ENCODE peak calls at places on chromosome 4, in eight cellular contexts. One of them, this sample, is unnamed. For H3K4me1, the result is how much of the 10 kb centered on the place peaks cover.

GRCh38 chr4:174156239-174156826 is 127.1 kb downstream of the FBXO8 start:
- DNase-seq in spleen: no peak
- DNase-seq in SK-N-SH: peak
- DNase-seq in mammary epithelial cell: peak
- DNase-seq in endodermal cell: no peak
- DNase-seq in stomach: no peak
- DNase-seq in uterus: no peak
- DNase-seq in MM.1S: peak
- DNase-seq in this sample: no peak

GRCh38 chr4:163350672-163351071 is 7.0 kb downstream of the NPY5R start:
- DNase-seq in spleen: no peak
- DNase-seq in endodermal cell: no peak
- DNase-seq in SK-N-SH: no peak
- DNase-seq in mammary epithelial cell: peak
- DNase-seq in uterus: no peak
- DNase-seq in stomach: no peak
- DNase-seq in MM.1S: no peak
- DNase-seq in this sample: no peak

GRCh38 chr4:53608242-53608641 is 17.0 kb upstream of the LNX1 start:
- DNase-seq in uterus: no peak
- DNase-seq in stomach: no peak
- DNase-seq in mammary epithelial cell: no peak
- DNase-seq in SK-N-SH: no peak
- DNase-seq in endodermal cell: no peak
- DNase-seq in MM.1S: no peak
- DNase-seq in spleen: no peak
- DNase-seq in this sample: no peak

GRCh38 chr4:729336-730315 is 24.0 kb downstream of the PCGF3 start:
- DNase-seq in MM.1S: no peak
- DNase-seq in SK-N-SH: no peak
- DNase-seq in endodermal cell: no peak
- DNase-seq in mammary epithelial cell: no peak
- DNase-seq in stomach: no peak
- DNase-seq in spleen: no peak
- DNase-seq in uterus: no peak
- DNase-seq in this sample: no peak

GRCh38 chr4:33453916-33454315 is 2733.7 kb downstream of the PCDH7 start:
- DNase-seq in stomach: no peak
- DNase-seq in SK-N-SH: no peak
- DNase-seq in spleen: no peak
- DNase-seq in MM.1S: no peak
- DNase-seq in endodermal cell: no peak
- DNase-seq in uterus: no peak
- DNase-seq in mammary epithelial cell: no peak
- DNase-seq in this sample: no peak

GRCh38 chr4:48963042-48963679 is 22.9 kb upstream of the CWH43 start:
- DNase-seq in mammary epithelial cell: peak
- DNase-seq in MM.1S: peak
- DNase-seq in SK-N-SH: peak
- DNase-seq in endodermal cell: peak
- DNase-seq in spleen: no peak
- DNase-seq in stomach: peak
- DNase-seq in uterus: peak
- DNase-seq in this sample: peak

GRCh38 chr4:83112678-83113428 is 1.7 kb downstream of the PLAC8 start:
- DNase-seq in spleen: no peak
- DNase-seq in SK-N-SH: no peak
- DNase-seq in stomach: no peak
- DNase-seq in endodermal cell: no peak
- DNase-seq in MM.1S: peak
- DNase-seq in mammary epithelial cell: no peak
- DNase-seq in uterus: no peak
- DNase-seq in this sample: no peak

GRCh38 chr4:184548651-184549341 is 74.4 kb upstream of the IRF2 start:
- DNase-seq in mammary epithelial cell: no peak
- DNase-seq in spleen: no peak
- DNase-seq in endodermal cell: peak
- DNase-seq in MM.1S: no peak
- DNase-seq in stomach: no peak
- DNase-seq in uterus: no peak
- DNase-seq in SK-N-SH: no peak
- DNase-seq in this sample: no peak

GRCh38 chr4:185920171-185920570 is 108.2 kb upstream of the SORBS2 start:
- DNase-seq in SK-N-SH: no peak
- DNase-seq in stomach: no peak
- DNase-seq in endodermal cell: no peak
- DNase-seq in mammary epithelial cell: peak
- DNase-seq in spleen: no peak
- DNase-seq in uterus: no peak
- DNase-seq in MM.1S: no peak
- DNase-seq in this sample: no peak

GRCh38 chr4:55512077-55512476 is 34.6 kb downstream of the CLOCK start:
- DNase-seq in endodermal cell: no peak
- DNase-seq in stomach: no peak
- DNase-seq in SK-N-SH: no peak
- DNase-seq in uterus: no peak
- DNase-seq in mammary epithelial cell: no peak
- DNase-seq in MM.1S: no peak
- DNase-seq in spleen: no peak
- DNase-seq in this sample: no peak

GRCh38 chr4:140943486-140943885 is 187.3 kb upstream of the TBC1D9 start:
- DNase-seq in SK-N-SH: no peak
- DNase-seq in endodermal cell: no peak
- DNase-seq in MM.1S: no peak
- DNase-seq in uterus: no peak
- DNase-seq in spleen: no peak
- DNase-seq in stomach: no peak
- DNase-seq in mammary epithelial cell: no peak
- DNase-seq in this sample: no peak

GRCh38 chr4:123826896-123827295 is 430.3 kb downstream of the SPRY1 start:
- DNase-seq in endodermal cell: no peak
- DNase-seq in spleen: no peak
- DNase-seq in SK-N-SH: no peak
- DNase-seq in stomach: no peak
- DNase-seq in MM.1S: no peak
- DNase-seq in uterus: no peak
- DNase-seq in mammary epithelial cell: peak
- DNase-seq in this sample: no peak

GRCh38 chr4:128387600-128388351 is 100.2 kb upstream of the PGRMC2 start:
- DNase-seq in mammary epithelial cell: peak
- DNase-seq in spleen: no peak
- DNase-seq in endodermal cell: no peak
- DNase-seq in uterus: no peak
- DNase-seq in SK-N-SH: no peak
- DNase-seq in MM.1S: no peak
- DNase-seq in stomach: no peak
- DNase-seq in this sample: no peak

GRCh38 chr4:99462875-99463464 is 27.8 kb upstream of the ADH7 start:
- DNase-seq in stomach: peak
- DNase-seq in MM.1S: peak
- DNase-seq in spleen: peak
- DNase-seq in endodermal cell: peak
- DNase-seq in SK-N-SH: peak
- DNase-seq in uterus: peak
- DNase-seq in mammary epithelial cell: peak
- DNase-seq in this sample: peak

GRCh38 chr4:25830545-25830944 is 32.2 kb downstream of the SEL1L3 start:
- DNase-seq in spleen: no peak
- DNase-seq in MM.1S: no peak
- DNase-seq in uterus: no peak
- DNase-seq in SK-N-SH: no peak
- DNase-seq in mammary epithelial cell: no peak
- DNase-seq in stomach: no peak
- DNase-seq in endodermal cell: no peak
- DNase-seq in this sample: peak

GRCh38 chr4:71268156-71268555 is 70.7 kb upstream of the SLC4A4 start:
- DNase-seq in uterus: no peak
- DNase-seq in mammary epithelial cell: no peak
- DNase-seq in endodermal cell: no peak
- DNase-seq in spleen: no peak
- DNase-seq in stomach: no peak
- DNase-seq in MM.1S: no peak
- DNase-seq in SK-N-SH: no peak
- DNase-seq in this sample: no peak

GRCh38 chr4:37685211-37685725 is 908 bp downstream of the RELL1 start:
- DNase-seq in endodermal cell: no peak
- DNase-seq in SK-N-SH: no peak
- DNase-seq in spleen: no peak
- DNase-seq in stomach: no peak
- DNase-seq in uterus: peak
- DNase-seq in mammary epithelial cell: peak
- DNase-seq in MM.1S: peak
- DNase-seq in this sample: no peak

GRCh38 chr4:24881508-24882071 is 31.3 kb downstream of the CCDC149 start:
- DNase-seq in endodermal cell: no peak
- DNase-seq in SK-N-SH: no peak
- DNase-seq in spleen: no peak
- DNase-seq in MM.1S: no peak
- DNase-seq in stomach: no peak
- DNase-seq in uterus: no peak
- DNase-seq in mammary epithelial cell: peak
- DNase-seq in this sample: no peak

GRCh38 chr4:175385797-175386196 is 426.3 kb downstream of the GPM6A start:
- DNase-seq in spleen: no peak
- DNase-seq in stomach: no peak
- DNase-seq in MM.1S: no peak
- DNase-seq in mammary epithelial cell: no peak
- DNase-seq in uterus: no peak
- DNase-seq in endodermal cell: no peak
- DNase-seq in SK-N-SH: no peak
- DNase-seq in this sample: no peak

GRCh38 chr4:2412885-2413716 is 5.3 kb downstream of the ZFYVE28 start:
- DNase-seq in uterus: peak
- DNase-seq in spleen: peak
- DNase-seq in MM.1S: peak
- DNase-seq in endodermal cell: peak
- DNase-seq in stomach: peak
- DNase-seq in mammary epithelial cell: peak
- DNase-seq in SK-N-SH: peak
- DNase-seq in this sample: peak

GRCh38 chr4:113112341-113112978 is 63.0 kb downstream of the ANK2 start:
- DNase-seq in uterus: no peak
- DNase-seq in mammary epithelial cell: no peak
- DNase-seq in stomach: no peak
- DNase-seq in spleen: no peak
- DNase-seq in SK-N-SH: no peak
- DNase-seq in MM.1S: no peak
- DNase-seq in endodermal cell: no peak
- DNase-seq in this sample: no peak
- H3K4me1 ChIP-seq in uterus: under half
- H3K4me1 ChIP-seq in mammary epithelial cell: under half
- H3K4me1 ChIP-seq in stomach: under half
- H3K4me1 ChIP-seq in spleen: under half
- H3K4me1 ChIP-seq in SK-N-SH: under half
- H3K4me1 ChIP-seq in MM.1S: under half
- H3K4me1 ChIP-seq in endodermal cell: under half
- H3K4me1 ChIP-seq in this sample: under half

GRCh38 chr4:15776871-15777648 is 1.1 kb upstream of the CD38 start:
- DNase-seq in SK-N-SH: no peak
- DNase-seq in endodermal cell: no peak
- DNase-seq in mammary epithelial cell: no peak
- DNase-seq in stomach: no peak
- DNase-seq in spleen: no peak
- DNase-seq in uterus: no peak
- DNase-seq in MM.1S: no peak
- DNase-seq in this sample: no peak

GRCh38 chr4:15779336-15779735 is 1.2 kb downstream of the CD38 start:
- DNase-seq in endodermal cell: peak
- DNase-seq in spleen: no peak
- DNase-seq in stomach: no peak
- DNase-seq in mammary epithelial cell: peak
- DNase-seq in MM.1S: no peak
- DNase-seq in uterus: peak
- DNase-seq in SK-N-SH: peak
- DNase-seq in this sample: peak

GRCh38 chr4:15778742-15779231 is 659 bp downstream of the CD38 start:
- DNase-seq in endodermal cell: no peak
- DNase-seq in SK-N-SH: no peak
- DNase-seq in spleen: peak
- DNase-seq in mammary epithelial cell: no peak
- DNase-seq in MM.1S: peak
- DNase-seq in uterus: no peak
- DNase-seq in stomach: no peak
- DNase-seq in this sample: peak

GRCh38 chr4:15777697-15778096 is 431 bp upstream of the CD38 start:
- DNase-seq in SK-N-SH: no peak
- DNase-seq in uterus: no peak
- DNase-seq in stomach: no peak
- DNase-seq in mammary epithelial cell: no peak
- DNase-seq in MM.1S: no peak
- DNase-seq in endodermal cell: no peak
- DNase-seq in spleen: no peak
- DNase-seq in this sample: no peak

GRCh38 chr4:15778191-15778741 is at the start of gene CD38:
- DNase-seq in mammary epithelial cell: no peak
- DNase-seq in SK-N-SH: peak
- DNase-seq in endodermal cell: peak
- DNase-seq in MM.1S: peak
- DNase-seq in uterus: no peak
- DNase-seq in spleen: peak
- DNase-seq in stomach: no peak
- DNase-seq in this sample: peak
- H3K27ac ChIP-seq in mammary epithelial cell: no peak
- H3K27ac ChIP-seq in SK-N-SH: no peak
- H3K27ac ChIP-seq in endodermal cell: no peak
- H3K27ac ChIP-seq in MM.1S: peak
- H3K27ac ChIP-seq in uterus: no peak
- H3K27ac ChIP-seq in spleen: peak
- H3K27ac ChIP-seq in stomach: peak
- H3K27ac ChIP-seq in this sample: peak

GRCh38 chr4:85928775-85929585 is 430.9 kb downstream of the MAPK10 start:
- DNase-seq in mammary epithelial cell: peak
- DNase-seq in MM.1S: no peak
- DNase-seq in SK-N-SH: no peak
- DNase-seq in spleen: no peak
- DNase-seq in uterus: no peak
- DNase-seq in endodermal cell: no peak
- DNase-seq in stomach: peak
- DNase-seq in this sample: no peak
- H3K4me1 ChIP-seq in mammary epithelial cell: under half
- H3K4me1 ChIP-seq in MM.1S: under half
- H3K4me1 ChIP-seq in SK-N-SH: under half
- H3K4me1 ChIP-seq in spleen: half or more
- H3K4me1 ChIP-seq in uterus: under half
- H3K4me1 ChIP-seq in endodermal cell: under half
- H3K4me1 ChIP-seq in stomach: half or more
- H3K4me1 ChIP-seq in this sample: under half

DNA sequence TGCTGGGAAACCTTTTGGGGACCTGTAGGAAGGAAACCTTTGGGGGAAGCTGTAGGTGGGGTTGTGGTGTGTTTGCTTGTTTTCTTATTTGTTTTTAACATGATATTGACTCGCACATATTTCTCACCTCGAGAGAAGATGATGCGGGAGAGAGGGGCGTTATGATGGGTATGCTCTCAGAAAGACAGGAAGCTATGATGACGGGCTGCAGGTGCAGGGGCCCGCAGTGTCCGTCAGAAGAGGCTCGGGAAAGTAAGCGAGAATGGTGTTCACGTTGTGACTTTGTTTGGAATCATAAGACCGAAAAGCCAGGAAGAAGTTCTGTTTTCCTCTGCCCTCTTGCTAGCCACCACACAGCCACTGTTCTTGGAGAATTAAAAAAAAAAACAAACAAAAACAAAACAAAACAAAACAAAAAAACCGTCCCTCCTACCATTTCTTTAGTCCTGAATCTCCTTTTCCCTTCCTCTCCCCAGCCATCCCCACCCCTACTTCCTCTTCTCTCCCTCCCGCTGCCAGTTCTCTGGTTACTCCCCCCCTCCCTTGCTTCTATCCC is 369 bp upstream of the BMP3 start:
- DNase-seq in MM.1S: no peak
- DNase-seq in spleen: no peak
- DNase-seq in uterus: no peak
- DNase-seq in endodermal cell: no peak
- DNase-seq in stomach: no peak
- DNase-seq in mammary epithelial cell: no peak
- DNase-seq in SK-N-SH: no peak
- DNase-seq in this sample: no peak
- H3K27ac ChIP-seq in MM.1S: no peak
- H3K27ac ChIP-seq in spleen: no peak
- H3K27ac ChIP-seq in uterus: no peak
- H3K27ac ChIP-seq in endodermal cell: no peak
- H3K27ac ChIP-seq in stomach: peak
- H3K27ac ChIP-seq in mammary epithelial cell: no peak
- H3K27ac ChIP-seq in SK-N-SH: no peak
- H3K27ac ChIP-seq in this sample: peak

This sample was measured in lung.